ENCODE peak calls at places on chromosomes 2 and 18, in eight cellular contexts. P, H, G, A, X, L, Q and B are unnamed samples.

GRCh38 chr2:144325086-144325485 is 194.8 kb downstream of the ZEB2 start:
- DNase-seq in A (no peak), H (no peak), L (no peak), P (no peak), X (no peak), Q (no peak), G (no peak), B (no peak)

GRCh38 chr2:110667061-110667460 is 10.8 kb downstream of the BUB1 start:
- DNase-seq in G (peak; percentile 21), X (no peak), L (no peak), H (no peak), Q (no peak), A (no peak), P (no peak), B (no peak)

GRCh38 chr2:150410809-150411208 is 76.7 kb downstream of the RND3 start:
- DNase-seq in L (no peak), X (no peak), H (peak; percentile 35), G (peak; percentile 73), Q (peak; percentile 90), A (no peak), P (no peak), B (peak; percentile 52)

GRCh38 chr2:10009811-10010781 is 33.3 kb upstream of the KLF11 start:
- DNase-seq in Q (no peak), H (no peak), L (peak; percentile 68), X (peak; percentile 45), P (peak; percentile 100), G (peak; percentile 81), A (peak; percentile 95), B (peak; percentile 81)

GRCh38 chr2:54404270-54404669 is 51.9 kb upstream of the SPTBN1 start:
- DNase-seq in H (peak; percentile 6), Q (no peak), L (no peak), A (no peak), X (no peak), G (peak; percentile 33), P (no peak), B (peak; percentile 57)

GRCh38 chr2:124088621-124089020 is 63.5 kb downstream of the CNTNAP5 start:
- DNase-seq in P (no peak), G (no peak), L (no peak), Q (no peak), X (no peak), H (no peak), A (no peak), B (no peak)

GRCh38 chr2:1740714-1741584 is 3.4 kb downstream of the PXDN start:
- DNase-seq in H (no peak), X (no peak), L (no peak), P (no peak), A (no peak), Q (no peak), G (no peak), B (no peak)

GRCh38 chr18:3217930-3218647 is 1.7 kb downstream of the MYOM1 start:
- DNase-seq in P (peak; percentile 75), X (peak; percentile 80), L (no peak), Q (peak; percentile 60), H (peak; percentile 83), A (no peak), G (no peak), B (peak; percentile 42)

GRCh38 chr18:48987821-48988220 is 37.1 kb upstream of the SMAD7 start:
- DNase-seq in A (no peak), P (no peak), X (no peak), L (no peak), G (no peak), H (no peak), Q (no peak), B (no peak)

GRCh38 chr2:205688417-205689200 is 6.3 kb downstream of the NRP2 start:
- DNase-seq in A (peak; percentile 62), G (no peak), P (no peak), Q (no peak), H (no peak), L (no peak), X (no peak), B (no peak)

GRCh38 chr2:237227190-237227988 is 141.7 kb downstream of the COPS8 start:
- DNase-seq in Q (no peak), G (peak; percentile 91), X (no peak), A (no peak), H (peak; percentile 67), P (no peak), L (no peak), B (peak; percentile 94)

GRCh38 chr2:147097747-147098146 is 747.1 kb upstream of the ACVR2A start:
- DNase-seq in H (no peak), P (no peak), L (no peak), X (no peak), A (no peak), G (no peak), Q (no peak), B (no peak)

GRCh38 chr2:46003912-46004473 is 293.2 kb upstream of the EPAS1 start:
- DNase-seq in X (no peak), L (no peak), G (peak; percentile 44), A (no peak), H (no peak), P (no peak), Q (no peak), B (no peak)

GRCh38 chr2:238731961-238732360 is 115.9 kb upstream of the TWIST2 start:
- DNase-seq in G (peak; percentile 93), L (no peak), Q (no peak), P (no peak), X (no peak), A (no peak), H (no peak), B (peak; percentile 34)

GRCh38 chr2:17065536-17065935 is 399.9 kb upstream of the CYRIA start:
- DNase-seq in P (no peak), L (no peak), X (no peak), A (no peak), Q (no peak), H (no peak), G (no peak), B (no peak)

GRCh38 chr18:63540131-63540530 is 2.0 kb upstream of the SERPINB12 start:
- DNase-seq in H (no peak), L (no peak), G (peak; percentile 84), X (no peak), P (no peak), Q (peak; percentile 53), A (no peak), B (peak; percentile 64)

GRCh38 chr2:119233326-119234020 is 9.8 kb downstream of the STEAP3 start:
- DNase-seq in Q (no peak), L (no peak), X (no peak), G (peak; percentile 52), A (no peak), H (no peak), P (no peak), B (peak; percentile 52)

GRCh38 chr2:228180126-228181097 is 1.1 kb downstream of the SPHKAP start:
- DNase-seq in Q (peak; percentile 73), X (no peak), H (peak; percentile 12), G (no peak), P (no peak), A (no peak), L (no peak), B (no peak)

GRCh38 chr2:228181098-228182019 is at the start of gene SPHKAP:
- DNase-seq in P (no peak), H (peak; percentile 16), Q (peak; percentile 58), G (no peak), X (no peak), A (no peak), L (no peak), B (peak; percentile 1)
- H3K4me3 ChIP-seq in P (no peak within 1 kb of the TSS), H (peak within 1 kb of the TSS; percentile 33), Q (peak within 1 kb of the TSS; percentile 81), G (peak within 1 kb of the TSS; percentile 26), X (no peak within 1 kb of the TSS), A (no peak within 1 kb of the TSS), L (peak within 1 kb of the TSS; percentile 29), B (peak within 1 kb of the TSS; percentile 50)

GRCh38 chr2:58107803-58108710 is 61.5 kb downstream of the VRK2 start:
- DNase-seq in G (peak; percentile 91), L (no peak), P (no peak), Q (peak; percentile 4), H (peak; percentile 96), A (no peak), X (no peak), B (peak; percentile 80)

GRCh38 chr2:58106896-58107295 is 60.3 kb downstream of the VRK2 start:
- DNase-seq in X (no peak), L (no peak), A (no peak), Q (no peak), H (no peak), P (no peak), G (no peak), B (no peak)

GRCh38 chr2:58109481-58109880 is 62.9 kb downstream of the VRK2 start:
- DNase-seq in Q (no peak), P (no peak), H (peak; percentile 44), A (no peak), X (no peak), L (no peak), G (no peak), B (no peak)

GRCh38 chr2:58110765-58111164 is 64.2 kb downstream of the VRK2 start:
- DNase-seq in Q (peak; percentile 58), L (no peak), A (no peak), X (no peak), H (peak; percentile 78), P (no peak), G (no peak), B (no peak)
- TF ChIP-seq CTCF in Q (peak; percentile 48), L (no peak), A (no peak), X (no peak), H (peak; percentile 24), P (no peak), G (no peak), B (no peak)

DNA sequence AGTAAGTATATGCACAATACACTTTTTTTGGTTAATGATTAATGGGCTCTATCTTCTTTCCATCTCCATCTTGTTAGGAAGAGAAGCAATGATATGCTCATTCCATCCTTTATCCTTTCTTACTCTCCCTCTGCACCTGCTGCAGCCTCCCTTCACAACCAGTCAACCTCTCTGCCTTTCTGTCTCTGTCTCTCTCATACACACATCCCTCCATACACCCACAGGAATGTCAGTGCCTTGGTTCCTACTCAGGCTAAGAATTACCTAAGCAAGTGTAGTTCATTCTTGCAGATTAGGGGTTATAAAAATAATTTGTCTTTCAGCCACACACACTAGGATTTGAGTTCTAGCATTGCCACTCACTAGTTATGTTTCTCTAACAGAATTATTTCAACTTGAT is 45.6 kb downstream of the MAP2 start:
- DNase-seq in X (no peak), P (no peak), H (no peak), G (no peak), L (no peak), A (no peak), Q (no peak), B (no peak)
- H3K4me3 ChIP-seq in X (no peak overlapping the region), P (no peak overlapping the region), H (no peak overlapping the region), G (no peak overlapping the region), L (no peak overlapping the region), A (no peak overlapping the region), Q (no peak overlapping the region), B (no peak overlapping the region)

DNA sequence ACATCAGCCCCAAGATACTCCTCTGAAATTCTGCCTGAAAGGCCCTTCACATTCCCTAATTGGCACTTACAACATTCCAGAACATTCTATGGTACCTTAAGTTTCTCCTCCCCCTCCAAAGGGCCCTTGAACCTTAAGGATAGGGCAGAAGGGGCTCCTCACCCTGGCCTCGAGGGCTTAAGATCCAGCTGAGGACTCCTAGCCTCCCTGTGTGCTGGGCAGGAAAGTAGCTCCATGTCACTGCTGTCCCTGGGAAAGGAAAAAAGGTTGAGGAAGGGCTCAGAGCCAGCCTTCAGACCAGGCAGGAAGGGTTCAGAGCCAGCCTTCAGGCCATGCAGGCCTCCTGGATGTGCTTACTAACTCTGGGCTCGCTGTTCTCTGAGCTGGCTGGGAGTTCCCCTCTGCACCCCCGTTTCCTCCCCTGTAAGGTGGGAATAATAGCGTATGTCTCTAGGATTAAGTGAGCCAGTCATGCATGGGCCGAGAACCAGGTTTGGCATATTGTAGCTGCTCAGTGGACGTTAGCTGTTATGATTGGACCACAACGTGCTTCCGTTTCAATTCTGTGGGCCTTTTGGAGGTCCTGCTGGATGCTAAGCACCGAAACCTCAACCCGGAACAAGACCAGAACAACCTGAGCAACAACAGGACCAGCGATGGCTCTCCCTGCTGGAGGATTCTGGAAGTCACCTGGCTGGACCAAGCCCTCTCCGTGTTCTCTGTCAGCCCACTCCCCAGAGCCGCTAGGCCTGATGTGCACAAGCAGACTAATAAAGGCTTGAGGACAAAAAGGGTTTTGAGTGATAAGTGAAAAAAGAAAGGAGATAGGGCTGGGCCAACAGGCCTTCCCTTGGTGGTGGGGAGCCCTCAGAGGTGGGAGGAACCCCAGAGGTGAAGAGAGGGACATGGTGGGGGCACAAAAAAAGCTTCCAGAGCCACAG is 1.0 kb upstream of the B3GNT7 start:
- DNase-seq in G (no peak), A (no peak), X (peak; percentile 67), H (peak; percentile 34), L (no peak), P (peak; percentile 66), Q (peak; percentile 86), B (no peak)
- TF ChIP-seq CTCF in G (peak; percentile 12), A (no peak), X (peak; percentile 49), H (peak; percentile 21), L (no peak), P (peak; percentile 23), Q (peak; percentile 65), B (no peak)